ENCODE peak calls at places on chromosomes 11 and 22, in six cellular contexts. H, P, I, M, X and F are unnamed samples.

GRCh38 chr11:11989774-11990744 is 18.4 kb downstream of the DKK3 start:
- DNase-seq in I (no peak), M (no peak), H (no peak), P (no peak), X (no peak), F (no peak)

GRCh38 chr22:39448205-39449054 is 8.4 kb upstream of the MGAT3 start:
- DNase-seq in X (no peak), P (no peak), I (no peak), M (no peak), H (no peak), F (no peak)

GRCh38 chr11:10409207-10409661 is 45.8 kb upstream of the AMPD3 start:
- DNase-seq in I (no peak), X (no peak), P (no peak), M (no peak), H (no peak), F (no peak)

GRCh38 chr22:50581950-50582561 is 593 bp downstream of the CHKB start:
- DNase-seq in X (peak; percentile 21), H (peak; percentile 26), M (peak; percentile 38), I (no peak), P (no peak), F (no peak)

GRCh38 chr22:29313126-29314071 is 2.1 kb downstream of the RASL10A start:
- DNase-seq in H (no peak), M (peak; percentile 40), I (no peak), P (no peak), X (peak; percentile 51), F (peak; percentile 34)

GRCh38 chr11:64339754-64340408 is at the start of gene CCDC88B:
- DNase-seq in X (no peak), M (peak; percentile 85), P (no peak), I (peak; percentile 90), H (no peak), F (no peak)

GRCh38 chr11:38345286-38345685 is 1747.2 kb upstream of the RAG2 start:
- DNase-seq in M (no peak), X (no peak), I (no peak), H (peak; percentile 18), P (no peak), F (no peak)

GRCh38 chr11:43975631-43976030 is 33.2 kb downstream of the C11orf96 start:
- DNase-seq in X (no peak), H (no peak), M (no peak), I (no peak), P (no peak), F (no peak)

GRCh38 chr11:119167933-119168332 is 592 bp upstream of the NLRX1 start:
- DNase-seq in H (no peak), P (no peak), M (no peak), X (no peak), I (no peak), F (no peak)

GRCh38 chr11:59182457-59183151 is 10.7 kb downstream of the DTX4 start:
- DNase-seq in P (no peak), H (no peak), I (no peak), M (no peak), X (no peak), F (no peak)

GRCh38 chr11:59769086-59769485 is 13.9 kb downstream of the STX3 start:
- DNase-seq in H (no peak), P (no peak), X (peak; percentile 70), I (no peak), M (no peak), F (no peak)

GRCh38 chr22:42347281-42347824 is 76.9 kb upstream of the TCF20 start:
- DNase-seq in X (no peak), I (no peak), M (peak; percentile 20), H (no peak), P (no peak), F (no peak)